ENCODE peak calls at places on chromosome 6, in ten cellular contexts. W, T, B, C, J, G, H, R, I and X are unnamed samples.

GRCh38 chr6:78942451-78942850 is 75.1 kb downstream of the IRAK1BP1 start:
- DNase-seq in W (peak), B (peak), I (no peak), G (no peak), J (no peak), C (no peak), R (no peak), T (no peak), H (no peak), X (peak)

GRCh38 chr6:28741363-28741762 is 182.4 kb downstream of the TRIM27 start:
- DNase-seq in H (no peak), G (no peak), I (no peak), J (no peak), W (no peak), T (no peak), R (no peak), B (no peak), C (no peak), X (no peak)

GRCh38 chr6:166046232-166046631 is 121.4 kb downstream of the TBXT start:
- DNase-seq in J (no peak), G (no peak), C (no peak), B (peak), I (no peak), T (no peak), W (peak), H (no peak), R (no peak), X (peak)

GRCh38 chr6:132357120-132357519 is 44.2 kb downstream of the MOXD1 start:
- DNase-seq in C (no peak), T (no peak), W (peak), H (no peak), J (no peak), G (no peak), I (no peak), B (peak), R (no peak), X (peak)

GRCh38 chr6:43951063-43951755 is 176.0 kb downstream of the MRPL14 start:
- DNase-seq in T (no peak), G (peak), J (peak), H (peak), R (no peak), I (peak), B (peak), W (peak), C (peak), X (peak)

GRCh38 chr6:88301888-88302768 is 136.0 kb upstream of the CNR1 start:
- DNase-seq in B (no peak), G (no peak), R (no peak), J (no peak), W (no peak), H (peak), T (no peak), C (no peak), I (no peak), X (peak)

GRCh38 chr6:2116496-2116895 is 128.9 kb downstream of the GMDS start:
- DNase-seq in C (no peak), I (no peak), W (no peak), H (no peak), G (no peak), J (no peak), B (no peak), R (no peak), T (no peak), X (peak)

GRCh38 chr6:148021715-148022114 is 320.9 kb upstream of the SASH1 start:
- DNase-seq in B (no peak), T (no peak), G (no peak), H (no peak), J (no peak), I (no peak), C (no peak), R (no peak), W (no peak), X (no peak)

GRCh38 chr6:110331383-110331782 is 26.8 kb downstream of the METTL24 start:
- DNase-seq in C (no peak), T (no peak), H (no peak), W (no peak), G (no peak), R (no peak), B (no peak), I (no peak), J (no peak), X (no peak)

GRCh38 chr6:27237089-27237723 is 10.3 kb upstream of the PRSS16 start:
- DNase-seq in I (no peak), B (peak), C (no peak), J (no peak), T (no peak), G (no peak), R (no peak), H (peak), W (peak), X (peak)

GRCh38 chr6:122495612-122496011 is 24.0 kb upstream of the SERINC1 start:
- DNase-seq in R (no peak), H (no peak), J (no peak), I (peak), B (no peak), T (no peak), C (no peak), G (no peak), W (no peak), X (no peak)

GRCh38 chr6:133983099-133983939 is 30.3 kb downstream of the TBPL1 start:
- DNase-seq in C (no peak), G (no peak), W (peak), R (peak), H (no peak), T (no peak), J (no peak), B (peak), I (no peak), X (peak)

GRCh38 chr6:70668499-70668812 is 773 bp downstream of the SMAP1 start:
- DNase-seq in C (no peak), R (no peak), G (no peak), H (no peak), W (peak), T (no peak), J (peak), B (no peak), I (no peak), X (peak)

GRCh38 chr6:110389689-110390382 is 25.5 kb downstream of the DDO start:
- DNase-seq in C (no peak), G (no peak), B (no peak), R (no peak), T (no peak), W (no peak), H (no peak), I (peak), J (no peak), X (no peak)

DNA sequence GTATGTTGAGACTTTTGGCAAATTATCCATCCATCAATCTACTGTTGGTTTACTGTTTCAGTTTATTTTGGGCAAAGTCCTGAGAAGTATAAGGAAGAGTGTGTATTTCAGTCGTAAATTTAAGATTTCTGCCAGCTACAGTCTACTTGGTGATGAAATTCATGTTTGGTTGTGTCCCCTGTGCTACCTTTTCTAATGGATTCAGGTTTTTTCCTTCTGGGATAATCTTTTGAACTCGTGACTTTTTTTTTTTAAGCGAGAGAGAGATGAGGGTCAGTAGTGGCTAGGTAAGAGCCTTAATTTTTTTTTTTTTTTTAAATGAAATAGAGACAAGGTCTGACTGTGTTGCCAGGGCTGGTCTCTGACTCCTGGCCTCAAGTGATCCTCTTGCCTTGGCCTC is 772 bp upstream of the TMEM217 start:
- DNase-seq in H (no peak), R (no peak), G (no peak), J (no peak), B (no peak), C (no peak), W (no peak), T (no peak), I (no peak), X (no peak)
- H3K4me3 ChIP-seq in H (peak), R (peak), G (peak), J (no peak), B (peak), C (peak), W (peak), T (peak), I (peak), X (peak)

GRCh38 chr6:16241321-16241689 is 2.9 kb downstream of the GMPR start:
- DNase-seq in H (no peak), B (no peak), T (no peak), W (no peak), I (no peak), R (no peak), G (no peak), J (no peak), C (no peak), X (no peak)

GRCh38 chr6:16240618-16241320 is 2.4 kb downstream of the GMPR start:
- DNase-seq in T (no peak), C (no peak), H (no peak), R (no peak), W (no peak), I (no peak), G (no peak), B (peak), J (no peak), X (no peak)

GRCh38 chr6:16239090-16239797 is 857 bp downstream of the GMPR start:
- DNase-seq in G (peak), R (peak), C (peak), H (peak), W (no peak), J (peak), B (peak), I (peak), T (no peak), X (no peak)

GRCh38 chr6:16238658-16239089 is 287 bp downstream of the GMPR start:
- DNase-seq in R (no peak), G (no peak), T (no peak), W (no peak), H (peak), C (no peak), J (no peak), I (no peak), B (no peak), X (no peak)

DNA sequence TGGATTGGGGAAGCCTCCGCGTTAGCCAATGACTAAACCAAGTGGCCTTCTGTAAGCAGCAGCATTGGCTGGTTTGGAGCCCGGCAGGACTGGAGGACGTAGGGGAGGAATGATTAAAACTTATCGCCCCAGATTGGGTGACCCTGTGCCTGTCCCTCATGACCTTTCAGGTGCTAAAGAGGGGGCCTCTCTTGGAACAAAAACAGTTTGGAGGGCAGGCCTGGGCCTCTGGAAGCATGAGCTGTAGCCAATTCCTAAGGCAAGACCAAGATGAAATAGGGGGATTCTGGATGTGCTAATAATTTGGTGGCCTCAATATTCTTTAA is 1.4 kb downstream of the GMPR start:
- DNase-seq in G (no peak), C (peak), R (no peak), W (peak), T (no peak), J (no peak), H (peak), B (no peak), I (no peak), X (peak)
- TF ChIP-seq CTCF in G (no peak), C (no peak), R (no peak), W (no peak), T (no peak), J (no peak), H (no peak), B (no peak), I (no peak), X (no peak)

DNA sequence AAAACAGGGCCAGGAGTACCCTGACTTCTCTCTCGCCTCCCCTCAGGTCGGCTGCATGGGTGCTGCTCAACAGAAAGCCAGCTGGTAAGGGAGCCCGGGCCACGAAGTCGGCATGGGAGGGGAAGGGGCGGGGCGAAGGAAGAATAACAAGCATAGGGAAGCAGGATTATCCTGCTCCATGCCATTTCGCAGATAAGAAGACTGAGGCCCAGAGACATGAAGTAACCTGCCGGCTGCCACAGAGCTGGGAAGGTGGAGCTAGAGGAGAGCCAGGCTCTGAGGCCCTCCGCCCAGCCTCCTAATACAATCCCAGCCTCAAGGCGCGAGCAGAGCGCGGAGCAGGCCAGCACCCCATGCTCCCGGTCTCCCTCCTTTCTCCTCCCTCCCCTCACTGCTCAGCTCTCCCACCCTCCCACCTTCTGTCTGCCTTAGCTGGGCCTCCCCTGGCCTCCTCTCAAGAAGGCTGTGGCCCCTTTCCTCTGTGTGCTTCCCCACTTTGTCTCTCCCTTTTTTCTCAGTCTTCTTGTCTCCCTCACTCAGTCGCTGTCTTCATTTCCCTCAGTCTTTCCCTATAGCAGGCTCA is 13.2 kb upstream of the HMGA1 start:
- DNase-seq in G (no peak), I (no peak), J (peak), H (peak), W (no peak), R (peak), C (peak), B (no peak), T (no peak), X (no peak)
- H3K4me3 ChIP-seq in G (peak), I (peak), J (peak), H (peak), W (peak), R (peak), C (peak), B (peak), T (peak), X (peak)

GRCh38 chr6:111837007-111837406 is 36.2 kb downstream of the FYN start:
- DNase-seq in H (no peak), W (no peak), R (no peak), I (no peak), B (no peak), J (no peak), C (no peak), G (no peak), T (no peak), X (no peak)
- TF ChIP-seq CTCF in H (no peak), W (no peak), R (no peak), I (no peak), B (no peak), J (no peak), C (no peak), G (no peak), T (no peak), X (no peak)